ENCODE peak calls at places on chromosomes 13 and 19, in five cellular contexts. X is cardiac muscle cell; G is naive thymus-derived CD4-positive, alpha-beta T cell; Y is left ventricle myocardium inferior; R is AG04450. F is an unnamed sample.

GRCh38 chr19:56294557-56294956 is 20.1 kb downstream of the ZSCAN5A start:
- DNase-seq in X (no peak), G (no peak), Y (no peak), R (no peak), F (no peak)

GRCh38 chr13:79673993-79674377 is 193.0 kb downstream of the NDFIP2 start:
- DNase-seq in X (no peak), G (no peak), Y (no peak), R (no peak), F (no peak)

GRCh38 chr13:68107667-68108066 is 877.5 kb upstream of the PCDH9 start:
- DNase-seq in X (no peak), G (no peak), Y (no peak), R (no peak), F (no peak)

GRCh38 chr13:84658881-84659661 is 776.8 kb upstream of the SLITRK1 start:
- DNase-seq in X (no peak), G (no peak), Y (no peak), R (no peak), F (no peak)

GRCh38 chr13:89269737-89270136 is 1598.6 kb downstream of the SLITRK5 start:
- DNase-seq in X (no peak), G (no peak), Y (no peak), R (no peak), F (no peak)

GRCh38 chr13:27923794-27924528 is 4.2 kb downstream of the PDX1 start:
- DNase-seq in X (no peak), G (no peak), Y (no peak), R (no peak), F (no peak)

GRCh38 chr13:26679411-26679810 is 81.2 kb downstream of the GPR12 start:
- DNase-seq in X (no peak), G (no peak), Y (no peak), R (peak; percentile 24), F (no peak)

GRCh38 chr19:47152632-47153031 is 22.0 kb downstream of the SAE1 start:
- DNase-seq in X (no peak), G (no peak), Y (no peak), R (no peak), F (no peak)

GRCh38 chr13:77386880-77387606 is 60.1 kb upstream of the MYCBP2 start:
- DNase-seq in X (no peak), G (no peak), Y (no peak), R (no peak), F (no peak)

GRCh38 chr13:27353166-27353583 is 71.2 kb upstream of the GTF3A start:
- DNase-seq in X (no peak), G (no peak), Y (no peak), R (peak; percentile 29), F (no peak)

GRCh38 chr13:42420304-42420703 is 148.4 kb downstream of the AKAP11 start:
- DNase-seq in X (no peak), G (no peak), Y (no peak), R (no peak), F (no peak)

GRCh38 chr19:33864311-33864850 is 67.7 kb downstream of the KCTD15 start:
- DNase-seq in X (no peak), G (no peak), Y (no peak), R (no peak), F (no peak)

GRCh38 chr19:35154535-35155406 is at the start of gene FXYD5:
- DNase-seq in X (no peak), G (peak; percentile 70), Y (peak; percentile 72), R (peak; percentile 27), F (peak; percentile 64)

GRCh38 chr19:16148443-16149045 is 5.1 kb downstream of the HSH2D start:
- DNase-seq in X (no peak), G (no peak), Y (no peak), R (no peak), F (no peak)

GRCh38 chr19:48878219-48879024 is 6.2 kb downstream of the PPP1R15A start:
- DNase-seq in X (no peak), G (no peak), Y (no peak), R (no peak), F (no peak)

GRCh38 chr19:29487432-29487831 is 38.4 kb upstream of the VSTM2B start:
- DNase-seq in X (no peak), G (no peak), Y (no peak), R (no peak), F (no peak)

GRCh38 chr19:56142087-56142787 is 1.1 kb downstream of the ZNF444 start:
- DNase-seq in X (no peak), G (no peak), Y (no peak), R (no peak), F (no peak)

GRCh38 chr13:27172495-27172842 is 858 bp upstream of the USP12 start:
- DNase-seq in X (no peak), G (no peak), Y (no peak), R (no peak), F (no peak)

GRCh38 chr13:108987488-108987887 is 358.1 kb downstream of the MYO16 start:
- DNase-seq in X (no peak), G (no peak), Y (no peak), R (no peak), F (no peak)

GRCh38 chr13:39516140-39516539 is 86.9 kb downstream of the LHFPL6 start:
- DNase-seq in X (no peak), G (no peak), Y (no peak), R (no peak), F (no peak)

GRCh38 chr19:32718286-32718685 is 1.3 kb upstream of the TDRD12 start:
- DNase-seq in X (no peak), G (no peak), Y (no peak), R (no peak), F (no peak)

GRCh38 chr13:32956595-32956933 is 59.7 kb upstream of the KL start:
- DNase-seq in X (no peak), G (no peak), Y (no peak), R (no peak), F (no peak)

GRCh38 chr19:55358943-55359908 is 3.8 kb downstream of the GARIN5B start:
- DNase-seq in X (no peak), G (no peak), Y (no peak), R (no peak), F (no peak)

GRCh38 chr13:47215741-47216140 is 318.9 kb upstream of the HTR2A start:
- DNase-seq in X (no peak), G (no peak), Y (no peak), R (peak; percentile 68), F (no peak)

GRCh38 chr13:93450226-93450625 is 223.6 kb downstream of the GPC6 start:
- DNase-seq in X (no peak), G (no peak), Y (no peak), R (peak; percentile 34), F (no peak)

DNA sequence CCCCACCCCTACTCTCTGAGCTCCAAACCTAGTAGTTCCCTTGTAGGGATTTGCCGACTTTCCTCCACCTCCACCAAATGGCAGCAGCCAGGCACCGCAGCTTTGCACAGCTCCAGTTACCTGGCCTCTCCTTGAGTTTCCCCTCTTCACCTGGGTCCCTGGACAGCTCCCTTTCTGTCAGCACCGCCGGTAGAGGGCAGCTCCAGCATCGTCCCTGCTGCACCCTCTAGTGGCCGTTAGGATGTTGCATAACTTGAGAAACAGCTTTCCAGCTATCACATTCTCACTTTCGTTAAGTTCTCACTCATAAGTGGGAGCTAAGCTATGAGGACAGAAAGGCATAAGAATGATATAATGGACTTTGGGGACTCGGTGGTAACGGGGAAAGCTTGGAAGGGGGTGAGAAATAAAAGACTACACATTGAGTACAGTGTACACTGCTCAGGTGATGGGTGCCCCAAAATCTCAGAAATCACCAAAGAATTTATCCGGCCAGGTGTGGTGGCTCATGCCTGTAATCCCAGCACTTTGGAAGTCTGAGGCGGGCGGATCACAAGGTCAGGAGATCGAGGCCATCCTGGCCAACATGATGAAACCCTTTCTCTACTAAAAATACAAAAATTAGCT is 60.4 kb upstream of the OLFM4 start:
- DNase-seq in X (peak; percentile 91), G (peak; percentile 35), Y (peak; percentile 60), R (peak; percentile 3), F (peak; percentile 9)
- H3K27ac ChIP-seq in X (no peak overlapping the region), G (no peak overlapping the region), Y (no peak overlapping the region), R (no peak overlapping the region), F (no peak overlapping the region)

GRCh38 chr19:18794029-18794313 is 2.9 kb upstream of the COMP start:
- DNase-seq in X (no peak), G (no peak), Y (no peak), R (no peak), F (no peak)
- H3K27me3 ChIP-seq in X (peaks cover 99% of the 10 kb centered on the region), G (peaks cover 2% of the 10 kb centered on the region), Y (peaks cover 100% of the 10 kb centered on the region), R (peaks cover 66% of the 10 kb centered on the region), F (peaks cover 38% of the 10 kb centered on the region)

GRCh38 chr19:4343845-4344713 is 717 bp downstream of the MPND start:
- DNase-seq in X (no peak), G (no peak), Y (no peak), R (no peak), F (no peak)
- H3K27ac ChIP-seq in X (peak overlapping the region; percentile 89), G (no peak overlapping the region), Y (peak overlapping the region; percentile 98), R (no peak overlapping the region), F (no peak overlapping the region)

DNA sequence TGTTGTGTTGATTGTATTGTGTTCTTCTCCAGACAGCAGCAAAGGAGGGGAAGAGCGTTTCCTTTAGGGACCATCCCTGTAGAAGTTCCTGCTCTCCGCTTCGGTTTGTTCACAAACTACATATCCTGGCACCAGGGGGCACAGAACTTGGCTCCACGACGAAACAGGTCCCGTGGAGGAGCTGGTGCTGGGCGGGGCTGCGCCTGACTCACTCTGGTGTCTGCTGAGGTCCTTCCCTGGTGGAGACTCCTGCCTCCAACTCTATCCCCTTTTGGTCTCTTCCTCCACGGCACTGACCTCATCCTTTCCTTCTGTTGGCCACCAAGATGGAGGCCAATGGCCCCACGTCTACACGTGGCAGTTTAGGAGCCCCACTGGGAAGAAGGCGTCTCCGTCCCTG is 14.7 kb downstream of the TMPRSS9 start:
- DNase-seq in X (no peak), G (no peak), Y (no peak), R (no peak), F (no peak)
- H3K27me3 ChIP-seq in X (no peaks in the 10 kb centered on the region), G (no peaks in the 10 kb centered on the region), Y (peaks cover 58% of the 10 kb centered on the region), R (no peaks in the 10 kb centered on the region), F (no peaks in the 10 kb centered on the region)

DNA sequence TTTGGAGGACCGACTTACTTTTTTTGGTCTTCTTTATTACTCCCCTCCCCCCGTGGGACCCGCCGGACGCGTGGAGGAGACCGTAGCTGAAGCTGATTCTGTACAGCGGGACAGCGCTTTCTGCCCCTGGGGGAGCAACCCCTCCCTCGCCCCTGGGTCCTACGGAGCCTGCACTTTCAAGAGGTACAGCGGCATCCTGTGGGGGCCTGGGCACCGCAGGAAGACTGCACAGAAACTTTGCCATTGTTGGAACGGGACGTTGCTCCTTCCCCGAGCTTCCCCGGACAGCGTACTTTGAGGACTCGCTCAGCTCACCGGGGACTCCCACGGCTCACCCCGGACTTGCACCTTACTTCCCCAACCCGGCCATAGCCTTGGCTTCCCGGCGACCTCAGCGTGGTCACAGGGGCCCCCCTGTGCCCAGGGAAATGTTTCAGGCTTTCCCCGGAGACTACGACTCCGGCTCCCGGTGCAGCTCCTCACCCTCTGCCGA is 409 bp downstream of the FOSB start:
- DNase-seq in X (peak; percentile 44), G (peak; percentile 70), Y (no peak), R (no peak), F (peak; percentile 52)
- H3K27ac ChIP-seq in X (peak overlapping the region; percentile 88), G (peak overlapping the region; percentile 98), Y (peak overlapping the region; percentile 95), R (peak overlapping the region; percentile 92), F (peak overlapping the region; percentile 99)